ENCODE peak calls at places on chromosomes 5 and 9, in seven cellular contexts. C is astrocyte of the spinal cord; V is effector memory CD4-positive, alpha-beta T cell; T is HFF-Myc; A is neuronal stem cell; R is AG09309; M is cardiac fibroblast. G is an unnamed sample.

GRCh38 chr5:21783079-21783478 is 1070.1 kb downstream of the CDH12 start:
- DNase-seq in C (no peak), V (no peak), T (no peak), A (no peak), R (no peak), M (no peak), G (no peak)

GRCh38 chr5:119795768-119796167 is 166.4 kb downstream of the FAM170A start:
- DNase-seq in C (no peak), V (no peak), T (peak), A (no peak), R (no peak), M (no peak), G (peak)

GRCh38 chr9:107213561-107214028 is 69.5 kb upstream of the RAD23B start:
- DNase-seq in C (peak), V (no peak), T (peak), A (no peak), R (peak), M (peak), G (peak)

GRCh38 chr9:134455951-134456739 is 129.9 kb downstream of the RXRA start:
- DNase-seq in C (peak), V (peak), T (peak), A (no peak), R (peak), M (peak), G (peak)

GRCh38 chr5:168022761-168023160 is 268.7 kb upstream of the WWC1 start:
- DNase-seq in C (no peak), V (no peak), T (no peak), A (no peak), R (no peak), M (no peak), G (no peak)

GRCh38 chr9:655875-656274 is 185.6 kb upstream of the DMRT1 start:
- DNase-seq in C (peak), V (no peak), T (no peak), A (no peak), R (no peak), M (peak), G (no peak)

GRCh38 chr9:4596165-4596922 is 65.8 kb upstream of the PLPP6 start:
- DNase-seq in C (peak), V (peak), T (no peak), A (no peak), R (no peak), M (no peak), G (no peak)

GRCh38 chr5:157998021-157998504 is 139.1 kb upstream of the CLINT1 start:
- DNase-seq in C (peak), V (no peak), T (no peak), A (no peak), R (no peak), M (peak), G (no peak)

GRCh38 chr5:137491121-137491520 is 8.0 kb downstream of the SPOCK1 start:
- DNase-seq in C (peak), V (no peak), T (no peak), A (no peak), R (no peak), M (no peak), G (no peak)

GRCh38 chr9:130137870-130138653 is 34.1 kb upstream of the NCS1 start:
- DNase-seq in C (peak), V (no peak), T (peak), A (peak), R (peak), M (peak), G (peak)

DNA sequence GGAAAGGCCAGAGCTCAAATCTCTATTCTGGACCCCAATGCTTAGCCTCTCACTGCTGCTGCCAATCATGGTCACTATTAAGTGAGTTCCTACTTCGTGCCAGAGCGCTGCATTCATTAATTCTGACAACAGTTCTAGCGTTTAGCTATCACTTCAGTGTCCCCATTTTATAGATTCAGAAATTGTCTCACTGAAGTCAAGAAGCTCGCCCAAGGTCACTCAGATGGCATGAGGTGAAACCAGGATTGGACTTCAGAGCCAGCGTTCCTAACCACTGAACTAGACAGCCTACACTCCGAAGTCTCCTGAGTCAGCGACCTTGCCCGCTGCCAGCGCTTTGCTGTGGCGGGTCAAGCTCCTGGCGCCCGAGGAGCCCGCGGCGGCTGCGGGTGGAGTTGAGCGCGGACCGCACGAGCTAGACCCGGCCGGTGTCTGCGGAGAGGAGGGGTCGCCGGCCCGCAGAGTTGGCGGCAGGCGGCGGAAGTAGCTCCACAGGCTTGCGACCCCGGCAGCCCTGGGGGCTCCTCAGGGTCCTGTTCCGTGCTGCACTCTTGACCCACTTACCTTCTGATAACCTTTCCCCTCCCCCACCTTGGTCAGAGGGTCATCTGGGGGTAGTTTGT is 2.1 kb upstream of the GABRB2 start:
- DNase-seq in C (no peak), V (no peak), T (no peak), A (peak), R (no peak), M (no peak), G (no peak)
- H3K4me3 ChIP-seq in C (no peak), V (no peak), T (no peak), A (peak), R (no peak), M (no peak), G (no peak)

GRCh38 chr5:42812620-42813019 is 928 bp upstream of the SELENOP start:
- DNase-seq in C (no peak), V (no peak), T (no peak), A (no peak), R (no peak), M (no peak), G (no peak)

GRCh38 chr5:42808888-42809611 is 2.6 kb downstream of the SELENOP start:
- DNase-seq in C (no peak), V (no peak), T (no peak), A (no peak), R (no peak), M (no peak), G (no peak)

GRCh38 chr5:42811591-42812392 is at the start of gene SELENOP:
- DNase-seq in C (peak), V (no peak), T (no peak), A (peak), R (no peak), M (peak), G (peak)

GRCh38 chr5:42813533-42813932 is 1.8 kb upstream of the SELENOP start:
- DNase-seq in C (no peak), V (no peak), T (no peak), A (peak), R (no peak), M (no peak), G (no peak)

GRCh38 chr5:42810905-42811590 is 644 bp downstream of the SELENOP start:
- DNase-seq in C (no peak), V (no peak), T (no peak), A (no peak), R (no peak), M (no peak), G (peak)
- H3K4me3 ChIP-seq in C (peak), V (no peak), T (no peak), A (no peak), R (no peak), M (no peak), G (no peak)

GRCh38 chr5:148949871-148950863 is 112.7 kb downstream of the SH3TC2 start:
- DNase-seq in C (peak), V (no peak), T (no peak), A (no peak), R (no peak), M (peak), G (peak)
- H3K4me3 ChIP-seq in C (no peak), V (no peak), T (no peak), A (no peak), R (no peak), M (no peak), G (no peak)

DNA sequence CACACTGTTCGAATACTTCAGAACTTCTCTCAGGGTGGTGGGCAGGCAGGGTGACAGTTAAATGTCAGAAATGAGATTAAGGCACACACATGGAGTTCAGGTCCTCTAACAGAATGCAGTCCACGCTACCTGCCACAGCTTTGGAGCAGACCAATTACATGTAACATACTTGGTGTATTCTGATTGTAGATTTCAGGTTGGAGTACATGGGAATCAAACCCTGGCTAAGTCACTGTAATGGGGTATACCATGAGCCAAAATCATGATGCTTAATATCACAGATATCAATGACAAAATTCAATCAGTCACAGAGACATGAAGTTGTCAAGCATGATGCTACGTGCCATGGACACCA is 48.9 kb downstream of the MEF2C start:
- DNase-seq in C (no peak), V (no peak), T (no peak), A (no peak), R (no peak), M (no peak), G (no peak)
- H3K4me3 ChIP-seq in C (no peak), V (no peak), T (no peak), A (peak), R (no peak), M (no peak), G (no peak)

GRCh38 chr5:169648725-169649124 is 11.7 kb downstream of the DOCK2 start:
- DNase-seq in C (peak), V (no peak), T (no peak), A (no peak), R (no peak), M (peak), G (no peak)

GRCh38 chr5:169652057-169652456 is 15.0 kb downstream of the DOCK2 start:
- DNase-seq in C (no peak), V (no peak), T (no peak), A (no peak), R (no peak), M (no peak), G (no peak)

GRCh38 chr5:169649486-169649885 is 12.4 kb downstream of the DOCK2 start:
- DNase-seq in C (no peak), V (no peak), T (no peak), A (no peak), R (no peak), M (no peak), G (no peak)

GRCh38 chr5:169651526-169651925 is 14.5 kb downstream of the DOCK2 start:
- DNase-seq in C (no peak), V (no peak), T (no peak), A (no peak), R (no peak), M (peak), G (no peak)

DNA sequence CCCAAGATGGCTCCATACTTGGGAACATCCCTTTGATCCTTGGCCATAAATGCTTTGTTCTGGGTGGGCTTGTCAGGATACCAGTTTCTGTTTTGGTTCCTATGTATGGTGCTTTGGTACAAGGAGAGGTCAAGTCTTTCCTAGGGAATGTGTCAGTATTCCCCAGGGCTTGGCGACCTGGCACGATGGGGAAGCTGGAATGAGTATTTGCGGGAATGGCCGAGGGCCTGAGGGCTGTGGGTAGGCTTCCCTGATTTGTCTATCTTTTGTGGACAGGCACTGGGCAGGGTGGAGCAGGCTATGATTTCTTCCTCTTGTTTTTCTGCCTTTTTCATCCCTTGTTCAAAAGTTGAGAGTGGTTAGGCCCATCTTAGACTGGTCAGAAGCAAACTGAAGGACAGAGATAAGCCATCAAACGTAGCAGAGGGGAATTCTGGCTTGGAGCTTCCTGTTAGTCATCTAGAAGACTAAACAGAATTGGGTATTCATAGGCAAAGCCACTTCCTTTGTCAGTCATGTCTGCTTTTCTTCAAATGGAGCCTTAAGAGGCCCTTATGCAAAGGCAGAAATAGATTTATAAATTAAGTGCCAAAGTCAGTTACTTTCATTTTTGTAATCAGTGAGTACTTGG is 13.7 kb downstream of the DOCK2 start:
- DNase-seq in C (peak), V (no peak), T (no peak), A (no peak), R (peak), M (peak), G (peak)
- H3K4me3 ChIP-seq in C (no peak), V (no peak), T (no peak), A (no peak), R (no peak), M (no peak), G (no peak)

GRCh38 chr9:126701820-126702500 is 88.2 kb downstream of the LMX1B start:
- DNase-seq in C (no peak), V (no peak), T (no peak), A (no peak), R (no peak), M (no peak), G (no peak)

GRCh38 chr9:126703330-126704156 is 89.8 kb downstream of the LMX1B start:
- DNase-seq in C (no peak), V (no peak), T (no peak), A (no peak), R (no peak), M (no peak), G (no peak)

GRCh38 chr9:126704157-126704941 is 90.6 kb downstream of the LMX1B start:
- DNase-seq in C (peak), V (no peak), T (no peak), A (no peak), R (no peak), M (peak), G (peak)

GRCh38 chr9:126700903-126701819 is 87.4 kb downstream of the LMX1B start:
- DNase-seq in C (no peak), V (no peak), T (no peak), A (no peak), R (no peak), M (no peak), G (no peak)

GRCh38 chr9:126702501-126703329 is 89.0 kb downstream of the LMX1B start:
- DNase-seq in C (no peak), V (no peak), T (no peak), A (no peak), R (no peak), M (no peak), G (no peak)
- H3K4me3 ChIP-seq in C (no peak), V (no peak), T (no peak), A (no peak), R (no peak), M (no peak), G (no peak)

G was measured in foreskin fibroblast.